ENCODE peak calls at places on chromosomes 3 and 15, in eight cellular contexts. C is NCI-H748 treated with DMSO at 0.1 percent for 48 hours; N is epithelial cell of esophagus; T is naive B cell; A is stimulated activated CD4-positive, alpha-beta T cell treated with anti-CD3 and anti-CD28 coated beads, TNF-alpha, amount 100 ng/mL, for 1 hour; J is cardiac fibroblast; D is pons; Y is endothelial cell. P is an unnamed sample.

GRCh38 chr3:48492461-48493202 is 11.3 kb downstream of the SHISA5 start:
- DNase-seq in D (no peak), C (no peak), Y (no peak), A (no peak), N (peak; percentile 97), J (peak; percentile 57), T (peak; percentile 64), P (no peak)

GRCh38 chr3:149243540-149243939 is 21.9 kb upstream of the CP start:
- DNase-seq in J (no peak), Y (no peak), A (no peak), C (no peak), T (peak; percentile 70), D (no peak), N (no peak), P (no peak)

GRCh38 chr15:74415966-74416916 is 17.5 kb downstream of the SEMA7A start:
- DNase-seq in T (no peak), N (no peak), A (no peak), D (no peak), C (no peak), Y (no peak), J (no peak), P (no peak)

GRCh38 chr15:73051402-73051810 is 857 bp upstream of the NEO1 start:
- DNase-seq in J (no peak), N (peak; percentile 17), D (peak; percentile 49), T (no peak), Y (no peak), C (no peak), A (no peak), P (peak; percentile 27)

GRCh38 chr15:81940467-81941451 is 105.1 kb downstream of the MEX3B start:
- DNase-seq in N (no peak), J (peak; percentile 7), T (no peak), A (no peak), Y (no peak), C (no peak), D (no peak), P (no peak)

GRCh38 chr3:16548721-16549120 is 35.2 kb upstream of the RFTN1 start:
- DNase-seq in D (no peak), N (peak; percentile 93), Y (no peak), A (no peak), C (no peak), T (no peak), J (peak; percentile 26), P (no peak)

GRCh38 chr15:55740981-55741591 is 1.9 kb downstream of the PRTG start:
- DNase-seq in N (no peak), C (no peak), T (no peak), D (no peak), J (no peak), A (no peak), Y (no peak), P (no peak)

GRCh38 chr3:132399054-132399929 is 18.0 kb upstream of the DNAJC13 start:
- DNase-seq in T (peak; percentile 17), D (peak; percentile 63), A (no peak), C (peak; percentile 3), J (peak; percentile 83), Y (peak; percentile 40), N (peak; percentile 70), P (no peak)

GRCh38 chr15:44222478-44222877 is 27.4 kb upstream of the FRMD5 start:
- DNase-seq in T (no peak), A (no peak), D (no peak), Y (no peak), J (peak; percentile 27), N (no peak), C (no peak), P (no peak)

GRCh38 chr15:76332796-76333195 is 3.8 kb upstream of the ISL2 start:
- DNase-seq in N (no peak), Y (no peak), C (no peak), D (no peak), J (no peak), A (no peak), T (no peak), P (no peak)

GRCh38 chr3:52532838-52533622 is 627 bp downstream of the NT5DC2 start:
- DNase-seq in Y (peak; percentile 46), T (peak; percentile 22), J (no peak), A (peak; percentile 12), N (no peak), C (no peak), D (no peak), P (peak; percentile 49)

GRCh38 chr3:27431116-27431515 is 53.1 kb downstream of the SLC4A7 start:
- DNase-seq in C (no peak), J (peak; percentile 98), N (peak; percentile 96), D (peak; percentile 13), Y (no peak), T (no peak), A (no peak), P (no peak)

GRCh38 chr3:186849392-186849975 is 7.0 kb downstream of the ADIPOQ start:
- DNase-seq in A (no peak), Y (no peak), C (peak; percentile 4), D (peak; percentile 35), T (peak; percentile 64), J (peak; percentile 66), N (peak; percentile 52), P (peak; percentile 53)

GRCh38 chr3:51942603-51943450 is 664 bp downstream of the PARP3 start:
- DNase-seq in N (peak; percentile 43), C (no peak), Y (no peak), A (peak; percentile 38), J (peak; percentile 63), T (peak; percentile 54), D (no peak), P (peak; percentile 7)

GRCh38 chr15:40398413-40398873 is 7.2 kb upstream of the IVD start:
- DNase-seq in N (no peak), J (no peak), A (no peak), T (peak; percentile 49), Y (no peak), C (no peak), D (peak; percentile 83), P (no peak)

GRCh38 chr3:12751548-12751947 is 7.5 kb downstream of the TMEM40 start:
- DNase-seq in J (no peak), T (no peak), D (no peak), A (no peak), N (peak; percentile 74), Y (no peak), C (no peak), P (no peak)

GRCh38 chr3:126979076-126979628 is 3.8 kb upstream of the PLXNA1 start:
- DNase-seq in Y (no peak), J (no peak), C (no peak), T (no peak), D (no peak), A (no peak), N (no peak), P (no peak)

GRCh38 chr3:49339593-49339946 is 283 bp downstream of the USP4 start:
- DNase-seq in A (no peak), T (no peak), C (no peak), D (no peak), Y (peak; percentile 52), J (no peak), N (no peak), P (peak; percentile 64)

GRCh38 chr15:29811691-29812383 is 10.4 kb downstream of the TJP1 start:
- DNase-seq in A (no peak), J (no peak), C (no peak), Y (no peak), D (no peak), T (no peak), N (no peak), P (no peak)

GRCh38 chr3:105355355-105356063 is 11.2 kb upstream of the ALCAM start:
- DNase-seq in T (no peak), A (no peak), N (peak; percentile 83), Y (no peak), C (no peak), D (no peak), J (no peak), P (no peak)

GRCh38 chr3:38168151-38168987 is 3.0 kb downstream of the OXSR1 start:
- DNase-seq in T (no peak), A (no peak), Y (no peak), N (peak; percentile 76), C (no peak), D (no peak), J (peak; percentile 44), P (no peak)

GRCh38 chr3:177945999-177946398 is 590.2 kb upstream of the KCNMB2 start:
- DNase-seq in D (no peak), N (no peak), T (no peak), C (no peak), A (no peak), J (no peak), Y (no peak), P (no peak)

GRCh38 chr3:139482206-139482605 is 5.9 kb upstream of the RBP2 start:
- DNase-seq in Y (no peak), A (no peak), C (no peak), J (no peak), D (no peak), T (no peak), N (no peak), P (no peak)

GRCh38 chr15:62208367-62208766 is 43.3 kb upstream of the C2CD4B start:
- DNase-seq in J (no peak), D (no peak), C (no peak), T (no peak), N (no peak), A (no peak), Y (no peak), P (no peak)

GRCh38 chr3:27943106-27943505 is 221.0 kb upstream of the EOMES start:
- DNase-seq in D (peak; percentile 12), N (peak; percentile 41), A (no peak), J (peak; percentile 43), C (no peak), T (no peak), Y (peak; percentile 40), P (no peak)

GRCh38 chr3:96700322-96701315 is 113.8 kb upstream of the EPHA6 start:
- DNase-seq in T (no peak), Y (peak; percentile 16), D (no peak), A (no peak), C (no peak), J (no peak), N (peak; percentile 10), P (no peak)